ENCODE peak calls at places on chromosomes 6 and 20, in five cellular contexts. Y is cerebellar nuclear complex, V is NCI-H82, O is activated T-helper 1 cell treated with Interleukin-2 at 50 U/mL for 16 hours, T is T-cell. U is an unnamed sample.

GRCh38 chr6:168100803-168101095 is 21.7 kb upstream of the FRMD1 start:
- DNase-seq in Y (no peak), V (no peak), O (no peak), T (no peak), U (no peak)

GRCh38 chr20:2653511-2654383 is 1.3 kb downstream of the NOP56 start:
- DNase-seq in Y (no peak), V (no peak), O (no peak), T (no peak), U (no peak)

GRCh38 chr6:158559338-158559894 is 475 bp upstream of the TMEM181 start:
- DNase-seq in Y (no peak), V (no peak), O (no peak), T (no peak), U (no peak)

GRCh38 chr20:15236812-15237211 is 899.4 kb upstream of the FLRT3 start:
- DNase-seq in Y (no peak), V (peak; percentile 66), O (no peak), T (no peak), U (no peak)

GRCh38 chr20:11833825-11834224 is 83.9 kb upstream of the BTBD3 start:
- DNase-seq in Y (no peak), V (no peak), O (no peak), T (no peak), U (no peak)

GRCh38 chr20:12775041-12775440 is 233.7 kb upstream of the SPTLC3 start:
- DNase-seq in Y (no peak), V (peak; percentile 41), O (no peak), T (no peak), U (no peak)

GRCh38 chr6:163249651-163250101 is 164.8 kb upstream of the QKI start:
- DNase-seq in Y (no peak), V (no peak), O (no peak), T (no peak), U (no peak)

GRCh38 chr6:13767121-13767794 is 47.1 kb downstream of the MCUR1 start:
- DNase-seq in Y (no peak), V (no peak), O (peak; percentile 15), T (peak; percentile 11), U (no peak)

GRCh38 chr20:6081236-6081635 is 27.4 kb upstream of the LRRN4 start:
- DNase-seq in Y (no peak), V (no peak), O (no peak), T (no peak), U (no peak)

GRCh38 chr6:105120570-105120969 is 59.2 kb downstream of the POPDC3 start:
- DNase-seq in Y (no peak), V (no peak), O (no peak), T (no peak), U (no peak)

GRCh38 chr6:101294051-101294638 is 99.4 kb upstream of the GRIK2 start:
- DNase-seq in Y (no peak), V (no peak), O (no peak), T (no peak), U (no peak)

GRCh38 chr6:137092018-137092417 is 47.3 kb upstream of the IL20RA start:
- DNase-seq in Y (no peak), V (no peak), O (no peak), T (no peak), U (no peak)

GRCh38 chr6:161161889-161162624 is 111.8 kb downstream of the AGPAT4 start:
- DNase-seq in Y (no peak), V (no peak), O (no peak), T (no peak), U (no peak)

GRCh38 chr6:57324538-57324937 is 7.1 kb downstream of the PRIM2 start:
- DNase-seq in Y (no peak), V (no peak), O (no peak), T (no peak), U (no peak)

GRCh38 chr6:137759624-137760023 is 107.4 kb upstream of the TNFAIP3 start:
- DNase-seq in Y (no peak), V (no peak), O (no peak), T (no peak), U (no peak)

GRCh38 chr6:89368107-89368506 is 15.6 kb upstream of the UBE2J1 start:
- DNase-seq in Y (no peak), V (peak; percentile 76), O (peak; percentile 17), T (peak; percentile 23), U (peak; percentile 26)

GRCh38 chr20:57528148-57528547 is 3.2 kb upstream of the CTCFL start:
- DNase-seq in Y (no peak), V (no peak), O (no peak), T (no peak), U (no peak)

GRCh38 chr20:48787861-48788375 is 39.9 kb downstream of the PREX1 start:
- DNase-seq in Y (no peak), V (peak; percentile 32), O (no peak), T (no peak), U (no peak)

GRCh38 chr6:45741437-45742166 is 274.1 kb downstream of the CLIC5 start:
- DNase-seq in Y (no peak), V (no peak), O (no peak), T (no peak), U (no peak)

GRCh38 chr6:97282238-97282725 is 734 bp downstream of the MMS22L start:
- DNase-seq in Y (no peak), V (peak; percentile 60), O (no peak), T (no peak), U (no peak)

GRCh38 chr6:8478418-8478817 is 43.1 kb upstream of the SLC35B3 start:
- DNase-seq in Y (no peak), V (no peak), O (no peak), T (no peak), U (no peak)

GRCh38 chr20:26134606-26135005 is 438.0 kb upstream of the ZNF337 start:
- DNase-seq in Y (no peak), V (no peak), O (no peak), T (no peak), U (no peak)

GRCh38 chr6:3088853-3089445 is 20.7 kb downstream of the RIPK1 start:
- DNase-seq in Y (no peak), V (peak; percentile 13), O (no peak), T (no peak), U (no peak)

GRCh38 chr6:152893187-152893586 is 89.7 kb downstream of the FBXO5 start:
- DNase-seq in Y (no peak), V (no peak), O (no peak), T (no peak), U (no peak)

GRCh38 chr6:153024401-153025017 is 22.0 kb upstream of the MTRF1L start:
- DNase-seq in Y (no peak), V (peak; percentile 83), O (no peak), T (peak; percentile 8), U (no peak)

GRCh38 chr20:64261138-64261537 is 5.6 kb downstream of the PCMTD2 start:
- DNase-seq in Y (no peak), V (peak; percentile 90), O (no peak), T (no peak), U (no peak)